ENCODE peak calls at places on chromosomes 3 and 15, in four cellular contexts. I is sigmoid colon, Q is stomach, G is HCT116. O is an unnamed sample. For H3K27me3, the result is how much of the 10 kb centered on the place peaks cover.

GRCh38 chr3:195580733-195581443 is 2.9 kb downstream of the APOD start:
- DNase-seq in I (no peak), Q (no peak), G (no peak), O (no peak)

GRCh38 chr3:47193871-47194859 is 30.3 kb upstream of the SETD2 start:
- DNase-seq in I (no peak), Q (no peak), G (no peak), O (no peak)

GRCh38 chr3:138457863-138458735 is 23.7 kb downstream of the ESYT3 start:
- DNase-seq in I (no peak), Q (no peak), G (no peak), O (peak)

GRCh38 chr15:71515375-71516186 is 294.8 kb upstream of the NR2E3 start:
- DNase-seq in I (no peak), Q (no peak), G (no peak), O (peak)

GRCh38 chr15:39130556-39131379 is 450.1 kb upstream of the THBS1 start:
- DNase-seq in I (no peak), Q (no peak), G (no peak), O (no peak)

GRCh38 chr3:143207338-143207961 is 87.9 kb downstream of the CHST2 start:
- DNase-seq in I (no peak), Q (no peak), G (no peak), O (no peak)

GRCh38 chr3:13714251-13714916 is 165.5 kb downstream of the FBLN2 start:
- DNase-seq in I (peak), Q (peak), G (no peak), O (peak)

GRCh38 chr3:107236661-107237375 is 140.4 kb upstream of the CCDC54 start:
- DNase-seq in I (no peak), Q (no peak), G (no peak), O (no peak)

GRCh38 chr15:73677146-73677607 is 7.0 kb upstream of the CD276 start:
- DNase-seq in I (peak), Q (peak), G (peak), O (peak)

GRCh38 chr3:24119321-24119751 is 174.2 kb downstream of the NR1D2 start:
- DNase-seq in I (no peak), Q (no peak), G (peak), O (peak)

GRCh38 chr3:124986153-124987143 is 51.9 kb upstream of the MUC13 start:
- DNase-seq in I (no peak), Q (no peak), G (peak), O (no peak)

GRCh38 chr3:47504113-47504512 is 9.4 kb downstream of the ELP6 start:
- DNase-seq in I (no peak), Q (no peak), G (no peak), O (no peak)

GRCh38 chr3:55330756-55331155 is 156.3 kb downstream of the WNT5A start:
- DNase-seq in I (no peak), Q (no peak), G (no peak), O (no peak)

GRCh38 chr15:76206325-76206976 is 104.8 kb downstream of the ETFA start:
- DNase-seq in I (peak), Q (peak), G (no peak), O (peak)

GRCh38 chr3:45464336-45464809 is 76.0 kb downstream of the LARS2 start:
- DNase-seq in I (no peak), Q (no peak), G (no peak), O (peak)

GRCh38 chr3:82672966-82673365 is 911.5 kb upstream of the GBE1 start:
- DNase-seq in I (no peak), Q (no peak), G (no peak), O (no peak)

GRCh38 chr3:49649576-49649975 is 24.6 kb upstream of the APEH start:
- DNase-seq in I (no peak), Q (no peak), G (no peak), O (no peak)

GRCh38 chr3:11392689-11393114 is 120.5 kb downstream of the ATG7 start:
- DNase-seq in I (no peak), Q (no peak), G (no peak), O (no peak)

GRCh38 chr15:89630974-89631901 is 24.0 kb downstream of the KIF7 start:
- DNase-seq in I (no peak), Q (peak), G (no peak), O (no peak)

GRCh38 chr3:16467368-16467767 is 46.1 kb downstream of the RFTN1 start:
- DNase-seq in I (no peak), Q (no peak), G (no peak), O (peak)

GRCh38 chr15:59616390-59616789 is 4.8 kb downstream of the GCNT3 start:
- DNase-seq in I (no peak), Q (no peak), G (no peak), O (no peak)

GRCh38 chr3:183455064-183455463 is 26.6 kb upstream of the MCF2L2 start:
- DNase-seq in I (no peak), Q (no peak), G (no peak), O (no peak)

DNA sequence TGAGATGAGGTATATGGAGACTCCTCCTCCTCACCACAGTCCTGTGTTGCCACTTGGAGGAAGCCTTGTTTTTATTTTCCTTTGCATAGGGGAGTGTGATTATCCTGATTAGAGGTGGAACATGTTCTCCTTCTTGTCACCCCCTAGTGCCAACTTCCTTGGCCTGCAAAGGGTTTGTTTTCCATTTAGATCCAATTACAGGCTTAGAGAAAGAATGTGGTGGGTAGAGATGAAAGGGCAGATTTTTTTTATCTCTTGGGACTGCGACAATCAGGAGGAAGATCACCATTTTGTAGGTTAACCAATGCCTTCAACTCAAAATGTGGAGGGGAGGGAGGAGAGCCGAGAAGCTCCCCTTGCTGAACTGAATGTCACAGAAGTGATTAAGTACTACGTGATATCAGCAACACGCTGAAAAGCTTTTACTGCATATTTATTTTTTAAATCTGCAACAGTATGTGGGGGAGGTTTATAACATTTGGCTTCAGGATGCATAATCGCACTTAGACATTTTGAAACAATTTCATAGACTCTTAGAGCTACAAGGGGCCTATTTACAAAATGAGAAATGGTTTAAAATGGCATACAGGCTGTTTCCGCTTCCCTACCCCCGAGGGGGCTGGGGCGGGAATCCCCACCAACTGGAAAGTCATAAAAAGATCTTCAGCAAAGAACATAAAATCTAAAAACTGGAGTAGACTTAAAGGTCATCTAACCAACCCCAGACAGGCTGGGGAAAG is 2.4 kb downstream of the LMCD1 start:
- DNase-seq in I (no peak), Q (no peak), G (no peak), O (no peak)
- TF ChIP-seq POLR2AphosphoS5 in I (no peak), Q (no peak), G (no peak), O (no peak)

DNA sequence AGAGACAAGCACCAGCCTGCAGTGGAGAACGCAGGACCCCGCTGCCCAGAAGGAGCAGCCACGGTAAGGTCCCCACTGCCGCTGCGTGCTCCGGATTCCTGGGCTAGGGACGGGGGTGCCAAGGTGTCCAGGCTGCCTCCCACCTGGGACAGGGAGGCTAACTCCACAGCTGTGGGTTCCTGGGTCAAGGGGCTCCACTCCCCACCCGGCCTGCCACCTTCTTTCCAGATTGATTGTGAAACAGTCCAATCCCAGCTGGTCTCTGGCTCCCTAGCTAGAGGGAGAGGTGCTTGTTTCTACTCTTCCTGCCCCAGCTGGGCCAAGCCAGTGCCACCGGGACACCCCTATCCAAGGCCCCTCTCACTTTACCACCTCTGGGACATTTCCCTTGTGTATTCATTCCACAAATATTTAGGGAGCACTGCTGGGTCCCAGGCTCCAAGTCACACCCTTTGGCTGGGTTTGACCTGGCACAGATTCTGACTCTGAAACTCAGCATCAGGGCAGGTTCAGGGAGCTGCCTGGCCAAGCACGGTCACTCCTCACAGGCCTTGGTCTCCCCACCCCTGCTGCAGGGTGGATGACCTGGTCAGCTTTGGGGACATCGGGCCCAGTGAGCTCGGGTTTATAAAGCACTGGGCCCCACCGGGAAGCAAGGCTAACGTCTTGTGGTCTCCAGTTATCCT is 1.9 kb downstream of the PAK6 start:
- DNase-seq in I (peak), Q (peak), G (no peak), O (no peak)
- TF ChIP-seq POLR2A in I (no peak), Q (no peak), G (no peak), O (no peak)

GRCh38 chr15:40925863-40926658 is 3.1 kb upstream of the DLL4 start:
- DNase-seq in I (no peak), Q (no peak), G (no peak), O (peak)
- H3K27me3 ChIP-seq in I (half or more), Q (under half), G (under half), O (under half)

GRCh38 chr3:178060406-178060805 is 475.8 kb upstream of the KCNMB2 start:
- DNase-seq in I (peak), Q (no peak), G (no peak), O (no peak)
- TF ChIP-seq POLR2AphosphoS5 in I (peak), Q (peak), G (no peak), O (no peak)

GRCh38 chr3:141875893-141876380 is 506 bp upstream of the ATP1B3 start:
- DNase-seq in I (peak), Q (peak), G (peak), O (no peak)

GRCh38 chr3:141877911-141878310 is 1.5 kb downstream of the ATP1B3 start:
- DNase-seq in I (no peak), Q (no peak), G (no peak), O (no peak)

GRCh38 chr3:141875374-141875892 is 1.0 kb upstream of the ATP1B3 start:
- DNase-seq in I (peak), Q (peak), G (peak), O (peak)

GRCh38 chr3:141876891-141877561 is 583 bp downstream of the ATP1B3 start:
- DNase-seq in I (peak), Q (peak), G (no peak), O (peak)

DNA sequence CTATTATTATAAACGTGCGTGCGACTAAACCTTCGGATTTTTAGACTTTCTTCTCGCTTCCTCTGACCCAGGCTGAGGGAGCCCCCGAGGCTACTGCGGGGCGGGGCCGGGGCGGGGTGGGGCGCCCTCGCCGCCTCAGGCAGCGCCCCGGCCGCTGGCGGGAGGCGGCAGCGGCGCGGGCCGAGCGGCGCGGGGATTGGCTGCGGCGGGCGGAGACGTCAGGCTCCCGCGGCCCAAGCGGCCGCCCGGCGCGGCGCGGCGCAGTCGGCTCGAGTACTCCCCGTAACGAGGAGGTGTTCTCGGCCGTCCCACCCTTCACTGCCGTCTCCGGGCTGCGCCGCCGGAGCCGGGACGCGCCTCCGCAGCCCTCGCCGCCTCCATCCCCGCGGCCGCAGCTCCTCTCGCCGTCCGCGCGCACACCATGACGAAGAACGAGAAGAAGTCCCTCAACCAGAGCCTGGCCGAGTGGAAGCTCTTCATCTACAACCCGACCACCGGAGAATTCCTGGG is at the start of gene ATP1B3:
- DNase-seq in I (peak), Q (peak), G (peak), O (peak)
- TF ChIP-seq POLR2A in I (peak), Q (peak), G (peak), O (peak)

GRCh38 chr15:96358795-96359190 is 28.3 kb downstream of the NR2F2 start:
- DNase-seq in I (no peak), Q (peak), G (no peak), O (no peak)
- H3K27me3 ChIP-seq in I (half or more), Q (under half), G (under half), O (under half)